ENCODE peak calls at places on chromosomes 2 and 18, in five cellular contexts. U, E, A, D and X are unnamed samples.

GRCh38 chr18:59659486-59660187 is 37.6 kb downstream of the CCBE1 start:
- DNase-seq in U (no peak), E (no peak), A (no peak), D (no peak), X (no peak)

GRCh38 chr2:204395539-204395938 is 149.7 kb upstream of the PARD3B start:
- DNase-seq in U (no peak), E (no peak), A (no peak), D (no peak), X (no peak)

GRCh38 chr2:241795021-241795999 is 13.7 kb upstream of the NEU4 start:
- DNase-seq in U (no peak), E (no peak), A (no peak), D (no peak), X (no peak)

GRCh38 chr2:144096531-144096930 is 423.4 kb downstream of the ZEB2 start:
- DNase-seq in U (no peak), E (no peak), A (no peak), D (no peak), X (no peak)

GRCh38 chr18:25170402-25170801 is 181.6 kb downstream of the ZNF521 start:
- DNase-seq in U (no peak), E (no peak), A (no peak), D (no peak), X (no peak)

GRCh38 chr2:203471323-203471722 is 63.8 kb downstream of the RAPH1 start:
- DNase-seq in U (no peak), E (no peak), A (no peak), D (no peak), X (no peak)

GRCh38 chr2:222410534-222410933 is 13.8 kb upstream of the SGPP2 start:
- DNase-seq in U (no peak), E (no peak), A (no peak), D (peak), X (no peak)

GRCh38 chr2:29314816-29315571 is 199.8 kb downstream of the CLIP4 start:
- DNase-seq in U (peak), E (peak), A (no peak), D (peak), X (no peak)

GRCh38 chr2:63817382-63817781 is 24.3 kb upstream of the UGP2 start:
- DNase-seq in U (no peak), E (no peak), A (no peak), D (no peak), X (no peak)

GRCh38 chr2:168912466-168913170 is 11.5 kb downstream of the G6PC2 start:
- DNase-seq in U (peak), E (peak), A (peak), D (peak), X (peak)

GRCh38 chr2:104046466-104046865 is 807.4 kb upstream of the POU3F3 start:
- DNase-seq in U (no peak), E (no peak), A (no peak), D (no peak), X (no peak)

GRCh38 chr2:223563462-223563861 is 38.7 kb downstream of the SCG2 start:
- DNase-seq in U (no peak), E (no peak), A (no peak), D (no peak), X (no peak)

GRCh38 chr18:55318864-55319516 is 269.0 kb downstream of the TCF4 start:
- DNase-seq in U (no peak), E (no peak), A (no peak), D (no peak), X (no peak)

GRCh38 chr2:98727758-98728718 is 2.9 kb downstream of the MGAT4A start:
- DNase-seq in U (no peak), E (no peak), A (no peak), D (no peak), X (no peak)

GRCh38 chr2:219384872-219385271 is 2.8 kb downstream of the DNPEP start:
- DNase-seq in U (no peak), E (no peak), A (no peak), D (no peak), X (no peak)

GRCh38 chr2:64276417-64277095 is 132.3 kb upstream of the PELI1 start:
- DNase-seq in U (no peak), E (no peak), A (no peak), D (no peak), X (no peak)

GRCh38 chr2:226435146-226435545 is 364.5 kb downstream of the IRS1 start:
- DNase-seq in U (no peak), E (no peak), A (no peak), D (no peak), X (no peak)

GRCh38 chr2:715847-716573 is 38.8 kb upstream of the TMEM18 start:
- DNase-seq in U (no peak), E (no peak), A (no peak), D (peak), X (no peak)

GRCh38 chr2:72193723-72194122 is 46.1 kb upstream of the CYP26B1 start:
- DNase-seq in U (no peak), E (no peak), A (no peak), D (no peak), X (no peak)

GRCh38 chr18:26566874-26567273 is 18.5 kb upstream of the KCTD1 start:
- DNase-seq in U (no peak), E (no peak), A (no peak), D (no peak), X (no peak)

GRCh38 chr2:98498703-98499445 is 54.2 kb downstream of the INPP4A start:
- DNase-seq in U (no peak), E (no peak), A (no peak), D (no peak), X (no peak)

GRCh38 chr2:219433666-219434467 is 776 bp upstream of the SPEG start:
- DNase-seq in U (peak), E (no peak), A (no peak), D (peak), X (no peak)

GRCh38 chr2:53490659-53491058 is 276.9 kb upstream of the CHAC2 start:
- DNase-seq in U (peak), E (no peak), A (peak), D (no peak), X (no peak)

GRCh38 chr2:110960281-110960680 is 160.4 kb upstream of the BCL2L11 start:
- DNase-seq in U (no peak), E (no peak), A (no peak), D (no peak), X (no peak)

GRCh38 chr2:45412754-45413379 is 198.2 kb downstream of the SRBD1 start:
- DNase-seq in U (no peak), E (no peak), A (no peak), D (no peak), X (no peak)

GRCh38 chr2:107412981-107413380 is 413.7 kb upstream of the RGPD4 start:
- DNase-seq in U (no peak), E (no peak), A (no peak), D (no peak), X (no peak)

GRCh38 chr2:132392211-132392610 is 24.4 kb upstream of the GPR39 start:
- DNase-seq in U (no peak), E (no peak), A (no peak), D (peak), X (no peak)

GRCh38 chr2:222242532-222242931 is 56.3 kb downstream of the PAX3 start:
- DNase-seq in U (no peak), E (no peak), A (no peak), D (no peak), X (no peak)

GRCh38 chr2:71566271-71566858 is 113.0 kb downstream of the DYSF start:
- DNase-seq in U (no peak), E (no peak), A (no peak), D (no peak), X (no peak)

GRCh38 chr18:12008181-12008767 is 27.0 kb downstream of the IMPA2 start:
- DNase-seq in U (no peak), E (no peak), A (no peak), D (no peak), X (no peak)

GRCh38 chr2:12287220-12287751 is 429.4 kb upstream of the TRIB2 start:
- DNase-seq in U (peak), E (no peak), A (no peak), D (no peak), X (no peak)

GRCh38 chr2:11865378-11865777 is 118.9 kb downstream of the LPIN1 start:
- DNase-seq in U (no peak), E (peak), A (no peak), D (no peak), X (no peak)

GRCh38 chr2:160109939-160110673 is 47.7 kb upstream of the PLA2R1 start:
- DNase-seq in U (peak), E (peak), A (no peak), D (peak), X (no peak)

GRCh38 chr18:21196426-21196825 is 45.6 kb upstream of the GREB1L start:
- DNase-seq in U (no peak), E (no peak), A (no peak), D (no peak), X (no peak)

GRCh38 chr18:1012775-1013174 is 108.1 kb downstream of the ADCYAP1 start:
- DNase-seq in U (no peak), E (no peak), A (no peak), D (no peak), X (no peak)

GRCh38 chr18:32884543-32884942 is 111.7 kb upstream of the KLHL14 start:
- DNase-seq in U (no peak), E (peak), A (no peak), D (no peak), X (no peak)

GRCh38 chr2:143778981-143779380 is 649.8 kb downstream of the ARHGAP15 start:
- DNase-seq in U (no peak), E (no peak), A (no peak), D (no peak), X (no peak)

GRCh38 chr2:795245-796041 is 118.2 kb upstream of the TMEM18 start:
- DNase-seq in U (no peak), E (no peak), A (no peak), D (no peak), X (no peak)

GRCh38 chr2:39437522-39438296 is 624 bp upstream of the MAP4K3 start:
- DNase-seq in U (peak), E (peak), A (peak), D (no peak), X (no peak)

GRCh38 chr2:71393216-71393615 is 60.1 kb upstream of the DYSF start:
- DNase-seq in U (no peak), E (no peak), A (no peak), D (no peak), X (no peak)